ENCODE peak calls at places on chromosomes 6 and 20, in four cellular contexts. R is hypothalamus; Z is AML-193; O is CD8-positive, alpha-beta T cell. X is an unnamed sample.

GRCh38 chr6:92892626-92893025 is 526.7 kb downstream of the EPHA7 start:
- DNase-seq in R (no peak), Z (no peak), O (no peak), X (no peak)

GRCh38 chr6:144951730-144952437 is 666.7 kb downstream of the UTRN start:
- DNase-seq in R (no peak), Z (no peak), O (no peak), X (no peak)

GRCh38 chr6:39365281-39366074 is 43.0 kb upstream of the KCNK16 start:
- DNase-seq in R (no peak), Z (no peak), O (no peak), X (peak; percentile 24)

GRCh38 chr20:46252352-46253091 is 55.8 kb downstream of the CDH22 start:
- DNase-seq in R (no peak), Z (no peak), O (no peak), X (no peak)

GRCh38 chr6:3442444-3443220 is 14.2 kb downstream of the SLC22A23 start:
- DNase-seq in R (no peak), Z (no peak), O (no peak), X (no peak)

GRCh38 chr6:118263929-118264486 is 284.1 kb upstream of the PLN start:
- DNase-seq in R (peak; percentile 4), Z (no peak), O (no peak), X (peak; percentile 7)

GRCh38 chr6:4351857-4352669 is 216.7 kb upstream of the ECI2 start:
- DNase-seq in R (peak; percentile 21), Z (no peak), O (no peak), X (peak; percentile 87)

GRCh38 chr6:18260448-18261106 is 3.8 kb downstream of the DEK start:
- DNase-seq in R (no peak), Z (peak; percentile 28), O (no peak), X (peak; percentile 55)

GRCh38 chr6:163349001-163349680 is 65.4 kb upstream of the QKI start:
- DNase-seq in R (peak; percentile 66), Z (no peak), O (no peak), X (peak; percentile 43)

GRCh38 chr6:29553268-29554057 is 6.1 kb downstream of the UBD start:
- DNase-seq in R (peak; percentile 15), Z (no peak), O (no peak), X (peak; percentile 11)

GRCh38 chr6:22448311-22448711 is 121.1 kb upstream of the HDGFL1 start:
- DNase-seq in R (no peak), Z (no peak), O (no peak), X (no peak)

GRCh38 chr6:82144007-82144851 is 103.3 kb downstream of the IBTK start:
- DNase-seq in R (no peak), Z (no peak), O (no peak), X (peak; percentile 82)

GRCh38 chr6:40695114-40695513 is 108.0 kb upstream of the LRFN2 start:
- DNase-seq in R (no peak), Z (no peak), O (no peak), X (no peak)

GRCh38 chr6:25971187-25971811 is 8.7 kb downstream of the TRIM38 start:
- DNase-seq in R (no peak), Z (peak; percentile 48), O (no peak), X (peak; percentile 61)

GRCh38 chr6:40482532-40482931 is 104.6 kb downstream of the LRFN2 start:
- DNase-seq in R (peak; percentile 46), Z (no peak), O (no peak), X (no peak)

GRCh38 chr6:158039178-158039557 is 57.5 kb downstream of the SYNJ2 start:
- DNase-seq in R (no peak), Z (no peak), O (no peak), X (peak; percentile 58)

GRCh38 chr20:61936701-61937131 is 129.0 kb downstream of the TAF4 start:
- DNase-seq in R (no peak), Z (no peak), O (no peak), X (no peak)

GRCh38 chr6:102701019-102701418 is 1307.5 kb downstream of the GRIK2 start:
- DNase-seq in R (no peak), Z (no peak), O (no peak), X (no peak)